ENCODE peak calls at places on chromosomes 3 and 15, in six cellular contexts. K is NAMALWA, Z is EH, F is midbrain, I is T-helper 9 cell, V is lower lobe of right lung. B is an unnamed sample.

GRCh38 chr3:187114511-187114910 is 24.8 kb downstream of the RPL39L start:
- DNase-seq in K (no peak), Z (no peak), F (no peak), I (no peak), V (no peak), B (no peak)

GRCh38 chr15:38482572-38482971 is 28.6 kb downstream of the FAM98B start:
- DNase-seq in K (no peak), Z (no peak), F (no peak), I (no peak), V (no peak), B (no peak)

GRCh38 chr3:128335621-128336296 is 130.9 kb downstream of the DNAJB8 start:
- DNase-seq in K (no peak), Z (no peak), F (no peak), I (no peak), V (peak), B (no peak)

GRCh38 chr15:91863621-91864255 is 10.2 kb downstream of the SLCO3A1 start:
- DNase-seq in K (no peak), Z (no peak), F (no peak), I (no peak), V (no peak), B (no peak)

GRCh38 chr15:61841461-61841860 is 218.8 kb downstream of the VPS13C start:
- DNase-seq in K (no peak), Z (no peak), F (no peak), I (no peak), V (no peak), B (no peak)

GRCh38 chr3:8492744-8493511 is 8.7 kb upstream of the LMCD1 start:
- DNase-seq in K (no peak), Z (peak), F (no peak), I (no peak), V (no peak), B (no peak)

GRCh38 chr15:40902605-40903561 is 8.6 kb downstream of the VPS18 start:
- DNase-seq in K (peak), Z (no peak), F (peak), I (no peak), V (peak), B (no peak)

GRCh38 chr3:125035217-125035616 is 20.6 kb downstream of the HEG1 start:
- DNase-seq in K (no peak), Z (no peak), F (no peak), I (no peak), V (no peak), B (no peak)

GRCh38 chr3:42846682-42847522 is 28.8 kb downstream of the CYP8B1 start:
- DNase-seq in K (peak), Z (no peak), F (peak), I (no peak), V (peak), B (peak)

GRCh38 chr15:39629906-39630305 is 49.0 kb downstream of the THBS1 start:
- DNase-seq in K (no peak), Z (no peak), F (no peak), I (no peak), V (no peak), B (no peak)

GRCh38 chr3:116512931-116513330 is 67.6 kb upstream of the LSAMP start:
- DNase-seq in K (no peak), Z (no peak), F (no peak), I (no peak), V (no peak), B (no peak)

GRCh38 chr15:41231536-41231935 is 468 bp downstream of the CHP1 start:
- DNase-seq in K (no peak), Z (no peak), F (peak), I (no peak), V (no peak), B (no peak)

GRCh38 chr3:44337253-44337652 is 1.3 kb upstream of the TCAIM start:
- DNase-seq in K (peak), Z (peak), F (no peak), I (no peak), V (no peak), B (no peak)

GRCh38 chr3:64900916-64901903 is 213.4 kb upstream of the ADAMTS9 start:
- DNase-seq in K (no peak), Z (no peak), F (no peak), I (no peak), V (no peak), B (no peak)

B was measured in memory B cell.